ENCODE peak calls at places on chromosomes 13 and 19, in six cellular contexts. One of them, this sample, is unnamed.
A peak's percentile ranks its signal among the peaks of the same experiment; 100 is the strongest.

GRCh38 chr19:47105874-47106273 is 7.7 kb downstream of the ZC3H4 start:
- DNase-seq in lower leg skin: no peak
- DNase-seq in fibroblast of pulmonary artery: no peak
- DNase-seq in testis: no peak
- DNase-seq in IMR-90: no peak
- DNase-seq in colonic mucosa: no peak
- DNase-seq in this sample: no peak

GRCh38 chr19:1057185-1057857 is 9.6 kb upstream of the ARHGAP45 start:
- DNase-seq in lower leg skin: no peak
- DNase-seq in fibroblast of pulmonary artery: peak; percentile 74
- DNase-seq in testis: no peak
- DNase-seq in IMR-90: peak; percentile 67
- DNase-seq in colonic mucosa: no peak
- DNase-seq in this sample: no peak

GRCh38 chr19:7575426-7576040 is 20.1 kb upstream of the CAMSAP3 start:
- DNase-seq in lower leg skin: no peak
- DNase-seq in fibroblast of pulmonary artery: no peak
- DNase-seq in testis: no peak
- DNase-seq in IMR-90: no peak
- DNase-seq in colonic mucosa: no peak
- DNase-seq in this sample: no peak

GRCh38 chr19:15291089-15291488 is 41.2 kb downstream of the BRD4 start:
- DNase-seq in lower leg skin: no peak
- DNase-seq in fibroblast of pulmonary artery: no peak
- DNase-seq in testis: no peak
- DNase-seq in IMR-90: peak; percentile 83
- DNase-seq in colonic mucosa: no peak
- DNase-seq in this sample: no peak

GRCh38 chr19:28406237-28406596 is 806.7 kb downstream of the UQCRFS1 start:
- DNase-seq in lower leg skin: no peak
- DNase-seq in fibroblast of pulmonary artery: no peak
- DNase-seq in testis: no peak
- DNase-seq in IMR-90: no peak
- DNase-seq in colonic mucosa: no peak
- DNase-seq in this sample: no peak

GRCh38 chr13:26377038-26377437 is 123.1 kb downstream of the CDK8 start:
- DNase-seq in lower leg skin: no peak
- DNase-seq in fibroblast of pulmonary artery: peak; percentile 20
- DNase-seq in testis: no peak
- DNase-seq in IMR-90: peak; percentile 3
- DNase-seq in colonic mucosa: no peak
- DNase-seq in this sample: no peak

GRCh38 chr13:71148391-71148790 is 718.6 kb downstream of the DACH1 start:
- DNase-seq in lower leg skin: no peak
- DNase-seq in fibroblast of pulmonary artery: no peak
- DNase-seq in testis: no peak
- DNase-seq in IMR-90: no peak
- DNase-seq in colonic mucosa: no peak
- DNase-seq in this sample: no peak

GRCh38 chr19:13150187-13150918 is at the start of the genes IER2 and STX10:
- DNase-seq in lower leg skin: peak; percentile 99
- DNase-seq in fibroblast of pulmonary artery: peak; percentile 96
- DNase-seq in testis: peak; percentile 97
- DNase-seq in IMR-90: peak; percentile 94
- DNase-seq in colonic mucosa: peak; percentile 96
- DNase-seq in this sample: peak; percentile 74

GRCh38 chr19:49436381-49437017 is 4.8 kb downstream of the SLC17A7 start:
- DNase-seq in lower leg skin: no peak
- DNase-seq in fibroblast of pulmonary artery: no peak
- DNase-seq in testis: peak; percentile 81
- DNase-seq in IMR-90: no peak
- DNase-seq in colonic mucosa: peak; percentile 38
- DNase-seq in this sample: no peak

GRCh38 chr13:24270639-24271131 is 38.7 kb upstream of the C1QTNF9 start:
- DNase-seq in lower leg skin: no peak
- DNase-seq in fibroblast of pulmonary artery: peak; percentile 47
- DNase-seq in testis: peak; percentile 86
- DNase-seq in IMR-90: peak; percentile 47
- DNase-seq in colonic mucosa: peak; percentile 75
- DNase-seq in this sample: no peak

GRCh38 chr19:38952395-38953165 is 21.8 kb downstream of the MRPS12 start:
- DNase-seq in lower leg skin: no peak
- DNase-seq in fibroblast of pulmonary artery: peak; percentile 16
- DNase-seq in testis: peak; percentile 70
- DNase-seq in IMR-90: peak; percentile 16
- DNase-seq in colonic mucosa: peak; percentile 52
- DNase-seq in this sample: no peak

GRCh38 chr13:48600374-48601364 is 53.1 kb upstream of the CYSLTR2 start:
- DNase-seq in lower leg skin: no peak
- DNase-seq in fibroblast of pulmonary artery: peak; percentile 98
- DNase-seq in testis: peak; percentile 62
- DNase-seq in IMR-90: peak; percentile 71
- DNase-seq in colonic mucosa: no peak
- DNase-seq in this sample: no peak

DNA sequence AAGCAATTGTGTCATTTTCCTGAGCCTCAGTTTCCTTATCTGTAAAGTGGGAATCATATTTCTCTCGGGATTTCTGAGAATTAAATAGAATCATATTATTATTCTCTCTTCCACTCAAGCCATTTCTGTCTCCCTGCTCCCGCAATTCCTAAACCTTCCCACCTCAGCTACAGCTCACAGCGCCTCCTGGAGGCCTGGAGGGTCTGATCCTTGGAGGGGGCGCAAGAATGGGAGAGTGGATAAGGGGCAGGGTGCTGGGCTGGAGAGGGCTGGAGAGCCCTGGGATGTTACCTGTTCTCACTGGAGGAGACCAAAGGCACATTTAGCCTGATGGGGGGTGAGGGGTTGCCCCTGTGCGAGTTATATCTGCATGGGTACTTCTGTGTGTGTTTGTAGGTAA is 31.1 kb upstream of the CYP2S1 start:
- DNase-seq in lower leg skin: no peak
- DNase-seq in fibroblast of pulmonary artery: no peak
- DNase-seq in testis: peak; percentile 33
- DNase-seq in IMR-90: no peak
- DNase-seq in colonic mucosa: no peak
- DNase-seq in this sample: no peak
- TF ChIP-seq CTCF in lower leg skin: no peak
- TF ChIP-seq CTCF in fibroblast of pulmonary artery: peak; percentile 4
- TF ChIP-seq CTCF in testis: no peak
- TF ChIP-seq CTCF in IMR-90: no peak
- TF ChIP-seq CTCF in colonic mucosa: no peak
- TF ChIP-seq CTCF in this sample: no peak

GRCh38 chr13:34941835-34942731 is at the start of gene NBEA:
- DNase-seq in lower leg skin: peak; percentile 91
- DNase-seq in fibroblast of pulmonary artery: peak; percentile 56
- DNase-seq in testis: peak; percentile 83
- DNase-seq in IMR-90: peak; percentile 38
- DNase-seq in colonic mucosa: peak; percentile 81
- DNase-seq in this sample: peak; percentile 60
- TF ChIP-seq CTCF in lower leg skin: no peak
- TF ChIP-seq CTCF in fibroblast of pulmonary artery: no peak
- TF ChIP-seq CTCF in testis: peak; percentile 44
- TF ChIP-seq CTCF in IMR-90: no peak
- TF ChIP-seq CTCF in colonic mucosa: no peak
- TF ChIP-seq CTCF in this sample: no peak

GRCh38 chr13:45119469-45119989 is 781 bp upstream of the GTF2F2 start:
- DNase-seq in lower leg skin: no peak
- DNase-seq in fibroblast of pulmonary artery: peak; percentile 60
- DNase-seq in testis: peak; percentile 34
- DNase-seq in IMR-90: peak; percentile 77
- DNase-seq in colonic mucosa: peak; percentile 42
- DNase-seq in this sample: no peak

GRCh38 chr13:45121421-45121820 is 1.1 kb downstream of the GTF2F2 start:
- DNase-seq in lower leg skin: no peak
- DNase-seq in fibroblast of pulmonary artery: peak; percentile 46
- DNase-seq in testis: no peak
- DNase-seq in IMR-90: peak; percentile 53
- DNase-seq in colonic mucosa: no peak
- DNase-seq in this sample: no peak

GRCh38 chr13:45120967-45121366 is 657 bp downstream of the GTF2F2 start:
- DNase-seq in lower leg skin: no peak
- DNase-seq in fibroblast of pulmonary artery: no peak
- DNase-seq in testis: no peak
- DNase-seq in IMR-90: no peak
- DNase-seq in colonic mucosa: no peak
- DNase-seq in this sample: no peak

GRCh38 chr13:45122941-45123340 is 2.6 kb downstream of the GTF2F2 start:
- DNase-seq in lower leg skin: no peak
- DNase-seq in fibroblast of pulmonary artery: no peak
- DNase-seq in testis: no peak
- DNase-seq in IMR-90: no peak
- DNase-seq in colonic mucosa: no peak
- DNase-seq in this sample: no peak

GRCh38 chr13:45119990-45120864 is at the start of gene GTF2F2:
- DNase-seq in lower leg skin: peak; percentile 98
- DNase-seq in fibroblast of pulmonary artery: peak; percentile 92
- DNase-seq in testis: peak; percentile 92
- DNase-seq in IMR-90: peak; percentile 90
- DNase-seq in colonic mucosa: peak; percentile 91
- DNase-seq in this sample: peak; percentile 55
- TF ChIP-seq CTCF in lower leg skin: no peak
- TF ChIP-seq CTCF in fibroblast of pulmonary artery: no peak
- TF ChIP-seq CTCF in testis: no peak
- TF ChIP-seq CTCF in IMR-90: no peak
- TF ChIP-seq CTCF in colonic mucosa: no peak
- TF ChIP-seq CTCF in this sample: no peak

GRCh38 chr13:37869756-37870488 is at the start of gene TRPC4:
- DNase-seq in lower leg skin: no peak
- DNase-seq in fibroblast of pulmonary artery: peak; percentile 73
- DNase-seq in testis: peak; percentile 29
- DNase-seq in IMR-90: peak; percentile 59
- DNase-seq in colonic mucosa: peak; percentile 26
- DNase-seq in this sample: no peak
- TF ChIP-seq CTCF in lower leg skin: no peak
- TF ChIP-seq CTCF in fibroblast of pulmonary artery: peak; percentile 49
- TF ChIP-seq CTCF in testis: peak; percentile 18
- TF ChIP-seq CTCF in IMR-90: peak; percentile 47
- TF ChIP-seq CTCF in colonic mucosa: no peak
- TF ChIP-seq CTCF in this sample: no peak

GRCh38 chr19:30228726-30229523 is 143.3 kb upstream of the ZNF536 start:
- DNase-seq in lower leg skin: no peak
- DNase-seq in fibroblast of pulmonary artery: peak; percentile 10
- DNase-seq in testis: no peak
- DNase-seq in IMR-90: peak; percentile 6
- DNase-seq in colonic mucosa: no peak
- DNase-seq in this sample: no peak
- TF ChIP-seq CTCF in lower leg skin: no peak
- TF ChIP-seq CTCF in fibroblast of pulmonary artery: no peak
- TF ChIP-seq CTCF in testis: no peak
- TF ChIP-seq CTCF in IMR-90: no peak
- TF ChIP-seq CTCF in colonic mucosa: no peak
- TF ChIP-seq CTCF in this sample: no peak

DNA sequence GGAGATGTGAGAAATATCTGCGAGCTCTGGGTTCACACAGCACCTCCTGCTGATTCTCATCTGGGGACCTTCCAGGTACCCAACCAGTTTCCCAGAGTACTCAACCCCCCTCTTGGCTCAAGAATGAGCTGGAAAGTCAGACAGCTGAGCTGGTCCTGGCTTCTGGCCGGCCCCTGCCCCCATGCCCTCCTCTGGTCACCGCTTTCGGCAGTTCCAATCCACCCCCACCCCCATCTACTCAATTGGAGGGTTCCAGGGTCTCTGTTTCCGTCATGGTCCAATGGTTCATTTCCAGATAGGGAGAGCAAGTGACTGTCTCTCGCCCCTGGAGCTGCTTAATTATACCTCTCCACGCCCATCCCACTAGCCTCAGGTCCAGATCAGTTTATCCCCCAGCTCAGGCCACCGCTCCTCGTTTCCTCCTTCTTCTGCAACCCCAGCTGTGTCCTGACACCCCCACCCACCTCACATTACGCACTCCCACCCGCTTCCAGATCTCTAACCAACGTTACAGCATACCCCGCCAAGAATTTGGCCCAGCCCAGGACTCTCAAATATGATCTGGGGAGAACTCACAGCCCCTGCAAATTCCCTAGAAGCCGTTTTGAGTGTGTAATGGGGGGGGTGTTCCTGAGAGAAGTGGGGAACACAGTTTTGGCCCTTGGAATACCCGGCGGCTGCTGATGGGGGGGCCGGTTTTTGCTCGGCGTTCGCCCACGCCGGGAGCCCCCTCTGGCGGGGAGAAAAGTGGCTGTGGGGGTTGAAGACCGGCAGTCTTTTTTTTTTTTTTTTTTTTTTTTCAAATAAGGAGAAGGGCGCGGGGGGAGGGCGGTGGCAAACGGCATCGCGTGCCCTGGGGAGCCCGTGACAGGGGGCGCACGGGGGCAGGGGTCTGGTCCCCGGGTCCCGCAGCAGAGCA is 1.8 kb upstream of the PDE4A start:
- DNase-seq in lower leg skin: peak; percentile 75
- DNase-seq in fibroblast of pulmonary artery: no peak
- DNase-seq in testis: no peak
- DNase-seq in IMR-90: no peak
- DNase-seq in colonic mucosa: no peak
- DNase-seq in this sample: no peak
- TF ChIP-seq CTCF in lower leg skin: no peak
- TF ChIP-seq CTCF in fibroblast of pulmonary artery: no peak
- TF ChIP-seq CTCF in testis: no peak
- TF ChIP-seq CTCF in IMR-90: no peak
- TF ChIP-seq CTCF in colonic mucosa: no peak
- TF ChIP-seq CTCF in this sample: no peak

This sample was measured in omental fat pad.